ENCODE peak calls at places on chromosome 16, in five cellular contexts. O, Z, R, H and G are unnamed samples.

GRCh38 chr16:60110531-60110930 is 1376.4 kb upstream of the GOT2 start:
- DNase-seq in O (no peak), Z (no peak), R (no peak), H (no peak), G (no peak)

GRCh38 chr16:86718118-86718517 is 139.8 kb downstream of the FOXL1 start:
- DNase-seq in O (peak), Z (no peak), R (no peak), H (no peak), G (no peak)

GRCh38 chr16:88303405-88303804 is 79.4 kb upstream of the ZNF469 start:
- DNase-seq in O (no peak), Z (no peak), R (no peak), H (no peak), G (no peak)

GRCh38 chr16:62891-63290 is 9.3 kb downstream of the SNRNP25 start:
- DNase-seq in O (no peak), Z (no peak), R (no peak), H (no peak), G (no peak)

GRCh38 chr16:15777533-15778203 is 79.2 kb downstream of the MYH11 start:
- DNase-seq in O (peak), Z (no peak), R (no peak), H (peak), G (no peak)

GRCh38 chr16:12063435-12063834 is 86.9 kb downstream of the SNX29 start:
- DNase-seq in O (no peak), Z (no peak), R (no peak), H (no peak), G (no peak)

GRCh38 chr16:73052441-73053030 is 4.6 kb upstream of the ZFHX3 start:
- DNase-seq in O (no peak), Z (no peak), R (no peak), H (no peak), G (no peak)

GRCh38 chr16:22055881-22056280 is 36.5 kb upstream of the VWA3A start:
- DNase-seq in O (no peak), Z (no peak), R (no peak), H (peak), G (no peak)

GRCh38 chr16:3256876-3257465 is 538 bp upstream of the MEFV start:
- DNase-seq in O (peak), Z (no peak), R (no peak), H (no peak), G (no peak)

GRCh38 chr16:27505297-27506236 is 44.1 kb downstream of the GTF3C1 start:
- DNase-seq in O (no peak), Z (no peak), R (no peak), H (no peak), G (no peak)

GRCh38 chr16:20879175-20880053 is 20.7 kb downstream of the DCUN1D3 start:
- DNase-seq in O (peak), Z (no peak), R (no peak), H (no peak), G (no peak)

GRCh38 chr16:57536306-57537193 is at the start of gene CCDC102A:
- DNase-seq in O (no peak), Z (peak), R (no peak), H (peak), G (peak)

GRCh38 chr16:760498-761343 is at the start of gene MSLN:
- DNase-seq in O (peak), Z (no peak), R (no peak), H (no peak), G (no peak)

GRCh38 chr16:70442344-70442743 is 3.4 kb upstream of the ST3GAL2 start:
- DNase-seq in O (no peak), Z (no peak), R (no peak), H (no peak), G (no peak)

GRCh38 chr16:10156111-10156510 is 26.1 kb downstream of the GRIN2A start:
- DNase-seq in O (no peak), Z (no peak), R (no peak), H (no peak), G (no peak)

GRCh38 chr16:67986949-67987348 is 6.7 kb upstream of the DPEP3 start:
- DNase-seq in O (no peak), Z (no peak), R (no peak), H (no peak), G (no peak)

GRCh38 chr16:85472514-85472913 is 140.6 kb upstream of the GSE1 start:
- DNase-seq in O (no peak), Z (no peak), R (no peak), H (no peak), G (no peak)

GRCh38 chr16:12061336-12062055 is 85.0 kb downstream of the SNX29 start:
- DNase-seq in O (peak), Z (no peak), R (no peak), H (no peak), G (no peak)

GRCh38 chr16:61654962-61655361 is 381.3 kb downstream of the CDH8 start:
- DNase-seq in O (no peak), Z (no peak), R (no peak), H (no peak), G (no peak)

GRCh38 chr16:4214215-4214621 is 27.7 kb downstream of the SRL start:
- DNase-seq in O (peak), Z (no peak), R (no peak), H (no peak), G (no peak)

GRCh38 chr16:61233718-61234117 is 802.5 kb downstream of the CDH8 start:
- DNase-seq in O (no peak), Z (no peak), R (no peak), H (no peak), G (no peak)

GRCh38 chr16:20799599-20799998 is 6.7 kb downstream of the ERI2 start:
- DNase-seq in O (peak), Z (no peak), R (no peak), H (no peak), G (no peak)

GRCh38 chr16:62190426-62190825 is 154.2 kb upstream of the CDH8 start:
- DNase-seq in O (peak), Z (no peak), R (no peak), H (no peak), G (no peak)

GRCh38 chr16:57775661-57776469 is 26.4 kb downstream of the KIFC3 start:
- DNase-seq in O (no peak), Z (no peak), R (no peak), H (peak), G (no peak)

GRCh38 chr16:1097156-1097555 is 1.1 kb upstream of the C1QTNF8 start:
- DNase-seq in O (no peak), Z (no peak), R (no peak), H (no peak), G (no peak)

GRCh38 chr16:88534731-88535141 is 35.5 kb upstream of the ZC3H18 start:
- DNase-seq in O (no peak), Z (no peak), R (peak), H (peak), G (no peak)

GRCh38 chr16:30121741-30122620 is 1.0 kb downstream of the MAPK3 start:
- DNase-seq in O (no peak), Z (no peak), R (peak), H (no peak), G (no peak)

GRCh38 chr16:78183886-78184553 is 84.6 kb downstream of the WWOX start:
- DNase-seq in O (no peak), Z (no peak), R (no peak), H (no peak), G (no peak)

GRCh38 chr16:66717112-66717675 is 20.7 kb upstream of the CMTM4 start:
- DNase-seq in O (peak), Z (no peak), R (peak), H (peak), G (no peak)

GRCh38 chr16:65919116-65919515 is 447.4 kb upstream of the CDH5 start:
- DNase-seq in O (no peak), Z (no peak), R (no peak), H (no peak), G (no peak)

GRCh38 chr16:86298166-86299131 is 211.9 kb upstream of the FOXF1 start:
- DNase-seq in O (peak), Z (no peak), R (no peak), H (no peak), G (no peak)

GRCh38 chr16:71564377-71564967 is 12.4 kb downstream of the TAT start:
- DNase-seq in O (no peak), Z (no peak), R (peak), H (no peak), G (no peak)

GRCh38 chr16:3171181-3171854 is 16.7 kb upstream of the OR1F1 start:
- DNase-seq in O (no peak), Z (peak), R (no peak), H (peak), G (no peak)

GRCh38 chr16:9261376-9261775 is 169.9 kb downstream of the HAPSTR1 start:
- DNase-seq in O (no peak), Z (no peak), R (no peak), H (no peak), G (no peak)

GRCh38 chr16:48117217-48118105 is 38.3 kb downstream of the ABCC12 start:
- DNase-seq in O (peak), Z (peak), R (peak), H (peak), G (peak)

GRCh38 chr16:49023095-49023494 is 258.5 kb downstream of the CBLN1 start:
- DNase-seq in O (peak), Z (no peak), R (no peak), H (no peak), G (no peak)

GRCh38 chr16:69931631-69932030 is 19.5 kb upstream of the CLEC18A start:
- DNase-seq in O (no peak), Z (no peak), R (no peak), H (no peak), G (no peak)

GRCh38 chr16:68992521-68992920 is 112.9 kb upstream of the HAS3 start:
- DNase-seq in O (peak), Z (no peak), R (no peak), H (no peak), G (no peak)

GRCh38 chr16:17459903-17460521 is 10.7 kb downstream of the XYLT1 start:
- DNase-seq in O (no peak), Z (no peak), R (no peak), H (no peak), G (no peak)

GRCh38 chr16:1102333-1102700 is 6.3 kb upstream of the C1QTNF8 start:
- DNase-seq in O (no peak), Z (no peak), R (no peak), H (no peak), G (no peak)